ENCODE peak calls at places on chromosomes 3 and 15, in four cellular contexts. B is K562, Z is HepG2, S is HCT116. P is an unnamed sample.

GRCh38 chr3:76024640-76025039 is 239.3 kb upstream of the ZNF717 start:
- DNase-seq in B (no peak), Z (peak), S (no peak), P (no peak)

GRCh38 chr15:95875141-95875643 is 455.3 kb upstream of the NR2F2 start:
- DNase-seq in B (no peak), Z (peak), S (no peak), P (no peak)

GRCh38 chr15:43225201-43225949 is 4.6 kb upstream of the EPB42 start:
- DNase-seq in B (no peak), Z (peak), S (peak), P (peak)

GRCh38 chr15:25719101-25719985 is 143.8 kb downstream of the ATP10A start:
- DNase-seq in B (no peak), Z (no peak), S (no peak), P (no peak)

GRCh38 chr15:75790631-75791336 is 52.5 kb upstream of the UBE2Q2 start:
- DNase-seq in B (no peak), Z (no peak), S (no peak), P (no peak)

GRCh38 chr3:110905096-110905495 is 166.5 kb upstream of the NECTIN3 start:
- DNase-seq in B (no peak), Z (no peak), S (no peak), P (no peak)

GRCh38 chr15:79562538-79563298 is 130.6 kb downstream of the MINAR1 start:
- DNase-seq in B (no peak), Z (no peak), S (no peak), P (no peak)

GRCh38 chr15:74869726-74870407 is 3.3 kb downstream of the SCAMP2 start:
- DNase-seq in B (no peak), Z (no peak), S (no peak), P (no peak)

GRCh38 chr3:125058959-125059358 is 3.2 kb upstream of the HEG1 start:
- DNase-seq in B (no peak), Z (no peak), S (no peak), P (no peak)

GRCh38 chr15:77698481-77698880 is 65.8 kb upstream of the LINGO1 start:
- DNase-seq in B (no peak), Z (no peak), S (no peak), P (no peak)

GRCh38 chr15:72421484-72421883 is 23.4 kb downstream of the TMEM202 start:
- DNase-seq in B (no peak), Z (no peak), S (no peak), P (no peak)

GRCh38 chr3:168427830-168428471 is 332.2 kb upstream of the GOLIM4 start:
- DNase-seq in B (no peak), Z (no peak), S (no peak), P (no peak)

GRCh38 chr3:159828542-159828943 is 160.1 kb upstream of the IL12A start:
- DNase-seq in B (peak), Z (peak), S (peak), P (no peak)

GRCh38 chr3:67288707-67289106 is 290.6 kb downstream of the KBTBD8 start:
- DNase-seq in B (no peak), Z (no peak), S (no peak), P (no peak)

GRCh38 chr3:67289626-67290025 is 291.5 kb downstream of the KBTBD8 start:
- DNase-seq in B (no peak), Z (no peak), S (no peak), P (no peak)

GRCh38 chr3:67292356-67293225 is 294.5 kb downstream of the KBTBD8 start:
- DNase-seq in B (no peak), Z (peak), S (no peak), P (no peak)

GRCh38 chr3:67291287-67292252 is 293.5 kb downstream of the KBTBD8 start:
- DNase-seq in B (no peak), Z (peak), S (no peak), P (no peak)

GRCh38 chr3:67290424-67290823 is 292.3 kb downstream of the KBTBD8 start:
- DNase-seq in B (no peak), Z (no peak), S (no peak), P (no peak)
- H3K27ac ChIP-seq in B (no peak), Z (no peak), S (no peak), P (no peak)

GRCh38 chr3:14829811-14830210 is 11.0 kb downstream of the FGD5 start:
- DNase-seq in B (no peak), Z (no peak), S (no peak), P (no peak)
- TF ChIP-seq REST in B (no peak), Z (no peak), S (no peak), P (no peak)

GRCh38 chr15:67178569-67179210 is 75.8 kb downstream of the AAGAB start:
- DNase-seq in B (peak), Z (no peak), S (no peak), P (peak)
- TF ChIP-seq TCF7L2 in B (no peak), Z (no peak), S (no peak), P (peak)

GRCh38 chr15:64010719-64011118 is 35.6 kb downstream of the DAPK2 start:
- DNase-seq in B (no peak), Z (no peak), S (peak), P (no peak)
- H3K27ac ChIP-seq in B (no peak), Z (no peak), S (no peak), P (no peak)

DNA sequence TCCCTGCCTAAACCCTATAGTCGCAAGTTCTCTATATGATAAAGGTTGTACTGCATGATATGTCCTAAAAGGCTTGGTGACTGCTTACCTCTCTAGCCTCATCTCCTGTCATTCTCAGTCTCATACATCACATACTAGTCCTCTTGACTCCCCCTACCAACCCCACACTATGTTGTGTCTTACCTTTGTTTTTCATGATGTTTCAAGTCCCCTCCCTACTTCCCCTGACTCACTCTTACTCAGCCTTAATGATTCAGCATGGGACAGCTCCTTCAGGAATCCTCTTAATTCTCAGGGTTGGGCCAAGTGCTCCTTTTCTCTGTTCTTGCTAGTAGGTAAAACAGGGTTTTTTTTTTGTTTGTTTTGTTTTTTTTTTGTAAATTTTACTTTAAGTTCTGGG is 49.6 kb downstream of the SLMAP start:
- DNase-seq in B (peak), Z (no peak), S (peak), P (peak)
- TF ChIP-seq REST in B (peak), Z (peak), S (peak), P (peak)